ENCODE peak calls at places on chromosome 9, in four cellular contexts. O is spleen, A is uterus, I is brain microvascular endothelial cell. K is an unnamed sample.
A peak's percentile ranks its signal among the peaks of the same experiment; 100 is the strongest.

GRCh38 chr9:18611946-18612345 is 138.0 kb downstream of the ADAMTSL1 start:
- DNase-seq in I (no peak), O (no peak), A (no peak), K (no peak)

GRCh38 chr9:137295313-137296213 is 6.5 kb downstream of the NRARP start:
- DNase-seq in A (no peak), O (peak; percentile 89), I (no peak), K (peak; percentile 26)

GRCh38 chr9:109141375-109141774 is 21.6 kb upstream of the TMEM245 start:
- DNase-seq in I (no peak), O (no peak), A (no peak), K (no peak)

GRCh38 chr9:17402309-17402708 is 176.6 kb upstream of the SH3GL2 start:
- DNase-seq in I (peak; percentile 4), A (no peak), O (no peak), K (no peak)

GRCh38 chr9:89793124-89793495 is 188.3 kb downstream of the GADD45G start:
- DNase-seq in I (no peak), O (no peak), A (no peak), K (no peak)

GRCh38 chr9:131095666-131096489 is 453 bp upstream of the AIF1L start:
- DNase-seq in I (no peak), A (no peak), O (no peak), K (no peak)

GRCh38 chr9:96305171-96305570 is 3.2 kb upstream of the HSD17B3 start:
- DNase-seq in O (no peak), A (no peak), I (no peak), K (no peak)

GRCh38 chr9:72592501-72593403 is 71.3 kb downstream of the TMC1 start:
- DNase-seq in I (peak; percentile 46), A (no peak), O (no peak), K (no peak)

GRCh38 chr9:32716439-32716838 is 66.9 kb upstream of the TMEM215 start:
- DNase-seq in I (no peak), O (no peak), A (no peak), K (no peak)

GRCh38 chr9:36110434-36110833 is 26.1 kb upstream of the GLIPR2 start:
- DNase-seq in O (no peak), A (no peak), I (no peak), K (no peak)

GRCh38 chr9:4970970-4971641 is 14.0 kb upstream of the JAK2 start:
- DNase-seq in O (no peak), A (no peak), I (no peak), K (no peak)

GRCh38 chr9:90189306-90189705 is 453.3 kb downstream of the DIRAS2 start:
- DNase-seq in A (no peak), I (no peak), O (no peak), K (no peak)

GRCh38 chr9:17319822-17320221 is 185.0 kb downstream of the CNTLN start:
- DNase-seq in O (no peak), A (no peak), I (no peak), K (no peak)

GRCh38 chr9:134709512-134710270 is 68.1 kb downstream of the COL5A1 start:
- DNase-seq in A (peak; percentile 80), O (no peak), I (peak; percentile 27), K (no peak)

GRCh38 chr9:134671341-134672113 is 29.9 kb downstream of the COL5A1 start:
- DNase-seq in O (peak; percentile 1), I (peak; percentile 51), A (peak; percentile 16), K (no peak)

GRCh38 chr9:70043689-70044449 is at the start of gene MAMDC2:
- DNase-seq in O (peak; percentile 77), A (peak; percentile 72), I (no peak), K (no peak)

GRCh38 chr9:120391691-120392090 is 188.3 kb downstream of the CDK5RAP2 start:
- DNase-seq in A (no peak), I (no peak), O (no peak), K (no peak)

GRCh38 chr9:125763373-125763772 is 16.2 kb downstream of the PBX3 start:
- DNase-seq in A (no peak), I (no peak), O (no peak), K (no peak)

GRCh38 chr9:94014066-94014654 is 59.0 kb upstream of the BARX1 start:
- DNase-seq in A (no peak), I (peak; percentile 30), O (no peak), K (no peak)

GRCh38 chr9:16867571-16868311 is 2.7 kb downstream of the BNC2 start:
- DNase-seq in A (peak; percentile 55), I (peak; percentile 84), O (no peak), K (no peak)

GRCh38 chr9:87596862-87597261 is 99.2 kb downstream of the DAPK1 start:
- DNase-seq in O (no peak), A (no peak), I (no peak), K (no peak)

GRCh38 chr9:94802795-94803194 is 76.3 kb downstream of the AOPEP start:
- DNase-seq in A (no peak), O (no peak), I (peak; percentile 47), K (no peak)

GRCh38 chr9:96448546-96449170 is 1.3 kb upstream of the HABP4 start:
- DNase-seq in O (no peak), I (no peak), A (no peak), K (no peak)

GRCh38 chr9:69283003-69283402 is 42.0 kb upstream of the ENTREP1 start:
- DNase-seq in A (no peak), O (no peak), I (no peak), K (no peak)

GRCh38 chr9:37747271-37747753 is 6.3 kb upstream of the TRMT10B start:
- DNase-seq in A (peak; percentile 34), O (no peak), I (peak; percentile 65), K (peak; percentile 25)

GRCh38 chr9:137986268-137987099 is 108.9 kb downstream of the CACNA1B start:
- DNase-seq in O (peak; percentile 62), I (no peak), A (no peak), K (no peak)

GRCh38 chr9:73151653-73152382 is at the start of gene ANXA1:
- DNase-seq in O (no peak), A (no peak), I (peak; percentile 86), K (no peak)

GRCh38 chr9:33211695-33212393 is 28.1 kb upstream of the SPINK4 start:
- DNase-seq in I (peak; percentile 18), O (no peak), A (no peak), K (no peak)

GRCh38 chr9:92962846-92963245 is 15.5 kb downstream of the FGD3 start:
- DNase-seq in O (peak; percentile 72), A (no peak), I (no peak), K (no peak)

GRCh38 chr9:8660383-8660782 is 860.8 kb upstream of the DMAC1 start:
- DNase-seq in A (peak; percentile 54), I (peak; percentile 10), O (no peak), K (no peak)

GRCh38 chr9:113628621-113629020 is 165.1 kb downstream of the RGS3 start:
- DNase-seq in O (no peak), A (no peak), I (no peak), K (no peak)

DNA sequence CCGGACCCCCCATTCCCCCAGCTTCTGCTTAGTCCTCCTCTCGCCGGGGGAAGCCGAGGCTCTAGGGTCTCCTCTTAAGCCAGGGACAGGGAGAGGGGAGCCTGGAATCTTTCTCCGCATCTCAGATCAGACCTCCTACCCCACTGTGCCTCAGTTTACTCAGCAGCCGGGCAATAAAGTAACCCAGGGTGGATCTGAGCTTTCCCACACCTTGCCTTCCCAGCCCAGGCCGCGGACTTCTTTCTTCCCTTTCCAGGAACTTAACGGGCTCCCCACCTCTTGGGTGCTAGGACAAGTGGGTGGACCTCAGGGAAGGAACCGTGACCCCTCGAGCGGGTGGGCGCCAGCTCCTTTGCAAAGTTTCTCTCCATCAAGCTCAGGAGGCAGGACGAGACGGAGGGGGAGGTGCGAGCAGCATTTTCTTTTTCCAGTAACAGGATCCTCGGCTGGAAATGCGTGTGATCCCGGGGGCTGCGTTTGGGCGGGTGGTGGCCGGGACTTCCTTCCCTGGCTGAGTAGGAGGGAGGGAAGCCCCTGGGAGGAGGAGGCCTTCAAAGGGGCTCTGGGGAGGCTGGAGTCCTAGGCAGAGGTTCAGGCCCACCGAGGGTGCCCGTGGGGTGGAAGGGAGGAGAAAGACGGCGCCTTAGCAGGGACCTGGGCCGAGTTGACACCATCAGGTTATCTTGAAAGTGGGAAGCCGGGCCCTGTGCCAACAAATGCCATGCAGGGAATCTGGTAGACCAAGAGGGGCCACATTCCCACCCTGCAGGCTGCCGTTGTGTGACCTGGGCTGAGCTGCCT is 803 bp downstream of the DAB2IP start:
- DNase-seq in I (no peak), O (peak; percentile 55), A (peak; percentile 43), K (no peak)
- H3K27ac ChIP-seq in I (no peak overlapping the region), O (peak overlapping the region; percentile 63), A (peak overlapping the region; percentile 86), K (no peak overlapping the region)

GRCh38 chr9:34379334-34380033 is 2.8 kb upstream of the MYORG start:
- DNase-seq in A (peak; percentile 89), I (peak; percentile 79), O (peak; percentile 96), K (peak; percentile 91)

GRCh38 chr9:34382054-34382453 is 5.4 kb upstream of the MYORG start:
- DNase-seq in I (no peak), O (no peak), A (no peak), K (no peak)

GRCh38 chr9:34381323-34381722 is 4.6 kb upstream of the MYORG start:
- DNase-seq in O (peak; percentile 82), I (no peak), A (no peak), K (no peak)

GRCh38 chr9:34380034-34380510 is 3.4 kb upstream of the MYORG start:
- DNase-seq in O (peak; percentile 86), I (no peak), A (no peak), K (no peak)

DNA sequence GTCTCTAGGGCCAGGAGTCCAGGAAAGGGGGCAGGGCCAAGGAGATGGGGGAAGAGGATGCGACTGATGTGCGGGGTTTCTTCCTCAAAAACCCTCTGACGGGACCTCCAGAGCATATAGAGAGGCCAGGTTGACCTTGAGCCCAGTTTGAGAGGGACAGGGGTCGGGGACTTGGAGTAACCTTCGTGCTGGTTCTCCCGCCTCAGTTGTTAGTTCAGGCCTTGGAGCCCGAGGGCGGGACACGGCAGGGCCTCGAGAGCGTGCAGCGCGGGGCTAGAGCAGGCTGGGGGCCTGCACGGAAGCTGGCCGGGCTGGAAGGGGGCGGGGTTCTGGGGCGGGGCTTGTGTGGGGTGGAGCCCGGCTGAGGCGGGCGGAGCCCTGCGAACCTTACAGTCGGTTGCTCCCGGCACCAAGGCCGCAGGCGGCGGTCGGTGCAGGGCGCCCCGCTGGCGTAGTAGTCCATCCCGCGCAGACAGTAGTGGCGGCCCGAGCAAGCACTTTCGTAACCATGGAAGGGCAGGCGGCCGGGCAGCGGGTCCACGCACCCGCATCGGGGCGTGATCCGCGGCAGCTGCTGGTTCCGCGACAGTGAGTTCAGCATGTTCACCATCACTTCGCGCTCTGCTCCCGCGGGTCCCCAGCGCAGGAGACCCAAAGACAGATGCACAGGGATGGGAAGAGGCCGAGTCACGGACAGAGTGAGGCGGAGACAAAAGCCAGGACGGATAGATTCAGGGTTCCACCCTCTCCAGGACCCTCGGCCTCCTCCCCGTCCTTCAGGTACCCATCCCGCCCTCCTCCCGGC is 4.0 kb upstream of the MYORG start:
- DNase-seq in A (peak; percentile 80), O (peak; percentile 95), I (peak; percentile 51), K (peak; percentile 71)
- H3K27ac ChIP-seq in A (no peak overlapping the region), O (no peak overlapping the region), I (no peak overlapping the region), K (no peak overlapping the region)

GRCh38 chr9:124355941-124356744 is 59.1 kb downstream of the PSMB7 start:
- DNase-seq in O (no peak), A (no peak), I (no peak), K (no peak)
- H3K27ac ChIP-seq in O (no peak overlapping the region), A (no peak overlapping the region), I (no peak overlapping the region), K (no peak overlapping the region)

GRCh38 chr9:127989094-127989493 is 8.3 kb upstream of the EEIG1 start:
- DNase-seq in A (no peak), O (no peak), I (no peak), K (no peak)

GRCh38 chr9:127993721-127994120 is 12.9 kb upstream of the EEIG1 start:
- DNase-seq in A (no peak), O (no peak), I (no peak), K (no peak)

GRCh38 chr9:127991017-127991756 is 10.4 kb upstream of the EEIG1 start:
- DNase-seq in A (no peak), I (no peak), O (no peak), K (no peak)

GRCh38 chr9:127991757-127992274 is 11.0 kb upstream of the EEIG1 start:
- DNase-seq in I (no peak), O (no peak), A (no peak), K (no peak)

GRCh38 chr9:127990539-127990938 is 9.8 kb upstream of the EEIG1 start:
- DNase-seq in O (no peak), A (no peak), I (no peak), K (no peak)
- H3K27ac ChIP-seq in O (peak overlapping the region; percentile 41), A (no peak overlapping the region), I (no peak overlapping the region), K (no peak overlapping the region)

K was measured in CD4-positive, alpha-beta T cell.